ENCODE peak calls at places on chromosomes 16 and 17, in four cellular contexts. Y is tibial nerve, I is A549, C is left ventricle myocardium inferior. K is an unnamed sample.
A peak's percentile ranks its signal among the peaks of the same experiment; 100 is the strongest.

GRCh38 chr16:2043980-2044451 is 3.6 kb downstream of the NTHL1 start:
- DNase-seq in Y (no peak), I (no peak), C (peak; percentile 68), K (no peak)

GRCh38 chr16:85576944-85577343 is 36.2 kb upstream of the GSE1 start:
- DNase-seq in Y (no peak), C (no peak), I (no peak), K (no peak)

GRCh38 chr16:64428463-64428862 is 693.4 kb downstream of the CDH11 start:
- DNase-seq in I (no peak), C (no peak), Y (no peak), K (no peak)

GRCh38 chr17:74937064-74938051 is 1.7 kb downstream of the OTOP3 start:
- DNase-seq in I (no peak), Y (no peak), C (no peak), K (no peak)

GRCh38 chr16:87123356-87124001 is 193.7 kb downstream of the C16orf95 start:
- DNase-seq in I (no peak), Y (no peak), C (no peak), K (no peak)

GRCh38 chr16:88194397-88195020 is 188.2 kb upstream of the ZNF469 start:
- DNase-seq in C (no peak), Y (no peak), I (no peak), K (no peak)

GRCh38 chr17:56939869-56940484 is 20.9 kb downstream of the COIL start:
- DNase-seq in Y (no peak), C (no peak), I (peak; percentile 63), K (no peak)

GRCh38 chr16:20867585-20867984 is 32.6 kb downstream of the DCUN1D3 start:
- DNase-seq in I (no peak), Y (no peak), C (no peak), K (no peak)

GRCh38 chr17:76497979-76498885 is 3.0 kb downstream of the RHBDF2 start:
- DNase-seq in C (peak; percentile 87), I (peak; percentile 70), Y (peak; percentile 45), K (peak; percentile 87)

GRCh38 chr16:11599579-11599978 is 12.9 kb upstream of the LITAF start:
- DNase-seq in Y (no peak), I (no peak), C (no peak), K (no peak)

GRCh38 chr17:55366020-55366481 is 55.6 kb downstream of the MMD start:
- DNase-seq in I (no peak), C (no peak), Y (no peak), K (no peak)

GRCh38 chr17:53626286-53626685 is 196.4 kb upstream of the KIF2B start:
- DNase-seq in Y (no peak), C (no peak), I (peak; percentile 24), K (no peak)
- H3K27ac ChIP-seq in Y (no peak overlapping the region), C (no peak overlapping the region), I (peak overlapping the region; percentile 46), K (no peak overlapping the region)

GRCh38 chr16:67655363-67655762 is 4.7 kb downstream of the ACD start:
- DNase-seq in Y (no peak), I (no peak), C (no peak), K (no peak)
- H3K27ac ChIP-seq in Y (no peak overlapping the region), I (no peak overlapping the region), C (no peak overlapping the region), K (no peak overlapping the region)

GRCh38 chr17:32929588-32929987 is 1.6 kb downstream of the TMEM98 start:
- DNase-seq in C (no peak), I (no peak), Y (no peak), K (no peak)

GRCh38 chr17:32933881-32934280 is 5.9 kb downstream of the TMEM98 start:
- DNase-seq in I (no peak), Y (no peak), C (no peak), K (no peak)

GRCh38 chr17:32930512-32930911 is 2.6 kb downstream of the TMEM98 start:
- DNase-seq in Y (no peak), I (no peak), C (no peak), K (no peak)

GRCh38 chr17:32929288-32929574 is 1.3 kb downstream of the TMEM98 start:
- DNase-seq in C (no peak), Y (no peak), I (no peak), K (peak; percentile 30)

GRCh38 chr17:32931686-32932085 is 3.7 kb downstream of the TMEM98 start:
- DNase-seq in C (no peak), Y (no peak), I (no peak), K (no peak)
- H3K27ac ChIP-seq in C (no peak overlapping the region), Y (no peak overlapping the region), I (no peak overlapping the region), K (no peak overlapping the region)

GRCh38 chr16:57238682-57239081 is 6.4 kb upstream of the ARL2BP start:
- DNase-seq in Y (no peak), C (no peak), I (no peak), K (no peak)

GRCh38 chr16:57231821-57232350 is 13.2 kb upstream of the ARL2BP start:
- DNase-seq in C (no peak), Y (no peak), I (no peak), K (no peak)

GRCh38 chr16:57234707-57235092 is 10.4 kb upstream of the ARL2BP start:
- DNase-seq in C (no peak), I (no peak), Y (no peak), K (no peak)

GRCh38 chr16:57235128-57236092 is 9.6 kb upstream of the ARL2BP start:
- DNase-seq in C (no peak), Y (no peak), I (no peak), K (no peak)

DNA sequence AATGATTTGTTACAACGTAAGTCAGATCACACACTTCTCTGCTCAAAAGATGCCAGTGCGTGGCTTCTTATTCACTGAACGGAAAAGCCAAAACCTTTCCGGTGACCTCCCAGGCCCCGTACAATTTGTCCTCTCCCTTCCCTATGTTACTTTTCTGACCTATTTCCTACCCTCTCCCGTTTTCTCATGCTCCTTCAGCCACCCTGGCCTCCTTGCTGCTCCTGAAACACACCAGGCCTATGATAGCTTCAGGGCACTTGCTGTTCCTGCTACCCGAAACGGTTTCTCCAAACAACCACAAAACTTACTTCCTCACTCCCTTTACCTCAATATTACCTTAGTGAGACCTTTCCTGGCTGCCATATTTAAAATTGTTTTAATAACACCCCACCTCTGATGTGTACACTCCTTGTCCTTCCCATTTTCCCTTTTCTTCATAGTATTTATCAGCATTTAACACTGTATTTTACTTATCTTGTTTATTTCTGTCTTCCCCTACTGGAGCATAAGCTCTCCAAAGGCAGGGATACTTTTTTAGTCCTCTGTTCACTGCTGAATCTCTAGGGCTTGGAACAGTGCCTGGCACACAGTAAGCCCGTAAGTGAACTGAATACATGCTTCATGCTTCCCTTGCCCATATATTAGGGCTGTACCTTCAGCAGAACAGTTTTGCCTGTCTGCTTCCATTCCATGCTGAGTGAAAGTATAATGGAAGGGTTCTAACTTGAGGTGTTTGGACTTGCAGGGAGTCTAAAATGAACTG is 10.9 kb upstream of the ARL2BP start:
- DNase-seq in C (no peak), I (no peak), Y (no peak), K (no peak)
- H3K27ac ChIP-seq in C (peak overlapping the region; percentile 87), I (no peak overlapping the region), Y (no peak overlapping the region), K (no peak overlapping the region)